ENCODE peak calls at places on chromosomes 12 and 14, in ten cellular contexts. Y is stimulated activated CD4-positive, alpha-beta T cell treated with anti-CD3 and anti-CD28 coated beads, Interleukin-1b, Interleukin-23, amount 100 ng/mL, for 4 hours; U is fibroblast of pulmonary artery; H is naive thymus-derived CD4-positive, alpha-beta T cell; R is neural progenitor cell; F is fibroblast of the conjunctiva; C is substantia nigra; N is AG09309; W is tibial nerve; Q is effector memory CD4-positive, alpha-beta T cell. I is an unnamed sample.

GRCh38 chr14:103057372-103058208 is at the start of gene CDC42BPB:
- DNase-seq in Y (peak), U (peak), H (peak), R (peak), F (peak), C (peak), N (peak), W (peak), Q (peak), I (peak)

GRCh38 chr14:24037658-24038037 is 14.2 kb upstream of the CARMIL3 start:
- DNase-seq in Y (no peak), U (no peak), H (no peak), R (no peak), F (no peak), C (no peak), N (no peak), W (no peak), Q (no peak), I (no peak)

GRCh38 chr12:38053655-38054464 is 262.7 kb upstream of the ALG10B start:
- DNase-seq in Y (no peak), U (no peak), H (no peak), R (no peak), F (no peak), C (no peak), N (no peak), W (no peak), Q (no peak), I (no peak)

GRCh38 chr12:7994731-7995205 is 37.7 kb upstream of the FOXJ2 start:
- DNase-seq in Y (no peak), U (peak), H (no peak), R (peak), F (peak), C (no peak), N (peak), W (no peak), Q (no peak), I (peak)

GRCh38 chr12:110501378-110501721 is 561 bp downstream of the VPS29 start:
- DNase-seq in Y (no peak), U (peak), H (no peak), R (peak), F (peak), C (no peak), N (peak), W (no peak), Q (no peak), I (peak)

GRCh38 chr12:107415066-107415465 is 270.5 kb upstream of the PWP1 start:
- DNase-seq in Y (no peak), U (no peak), H (no peak), R (no peak), F (no peak), C (no peak), N (peak), W (no peak), Q (no peak), I (no peak)

GRCh38 chr12:48583728-48584127 is 13.9 kb upstream of the LALBA start:
- DNase-seq in Y (no peak), U (no peak), H (no peak), R (no peak), F (no peak), C (no peak), N (no peak), W (no peak), Q (no peak), I (no peak)

GRCh38 chr12:10070380-10070779 is 28.4 kb downstream of the CLEC1A start:
- DNase-seq in Y (no peak), U (no peak), H (no peak), R (no peak), F (no peak), C (no peak), N (no peak), W (no peak), Q (no peak), I (no peak)

GRCh38 chr12:124738636-124739467 is 124.8 kb downstream of the SCARB1 start:
- DNase-seq in Y (no peak), U (no peak), H (no peak), R (peak), F (no peak), C (no peak), N (no peak), W (no peak), Q (no peak), I (no peak)

GRCh38 chr12:53077030-53077429 is 2.2 kb downstream of the SPRYD3 start:
- DNase-seq in Y (no peak), U (no peak), H (no peak), R (no peak), F (no peak), C (no peak), N (no peak), W (no peak), Q (no peak), I (no peak)

GRCh38 chr12:45186762-45187161 is 29.1 kb upstream of the ANO6 start:
- DNase-seq in Y (no peak), U (no peak), H (no peak), R (no peak), F (no peak), C (no peak), N (no peak), W (no peak), Q (no peak), I (no peak)

GRCh38 chr14:58941666-58942065 is 246.8 kb upstream of the DAAM1 start:
- DNase-seq in Y (no peak), U (no peak), H (no peak), R (no peak), F (no peak), C (no peak), N (no peak), W (no peak), Q (no peak), I (no peak)

GRCh38 chr12:26833692-26834168 is 736 bp upstream of the ITPR2 start:
- DNase-seq in Y (peak), U (peak), H (peak), R (peak), F (no peak), C (no peak), N (no peak), W (no peak), Q (no peak), I (no peak)

GRCh38 chr12:63151061-63151897 is at the start of gene AVPR1A:
- DNase-seq in Y (no peak), U (no peak), H (no peak), R (peak), F (no peak), C (no peak), N (no peak), W (no peak), Q (no peak), I (no peak)

GRCh38 chr14:66069830-66070541 is 416.2 kb upstream of the CCDC196 start:
- DNase-seq in Y (no peak), U (no peak), H (no peak), R (no peak), F (no peak), C (no peak), N (no peak), W (no peak), Q (no peak), I (no peak)